ENCODE peak calls at places on chromosomes 5 and 9, in five cellular contexts. D is uterus; C is CD4-positive, alpha-beta T cell; P is tibial nerve; H is mammary epithelial cell. B is an unnamed sample. For H3K9me3, the result is how much of the 10 kb centered on the place peaks cover.

GRCh38 chr9:32681751-32682150 is 46.3 kb upstream of the TAF1L start:
- DNase-seq in C (no peak), P (no peak), H (no peak), D (no peak), B (no peak)

GRCh38 chr5:10452768-10453331 is 11.2 kb downstream of the ROPN1L start:
- DNase-seq in P (no peak), H (peak), D (peak), C (no peak), B (no peak)

GRCh38 chr9:127361561-127361960 is 35.4 kb upstream of the SLC2A8 start:
- DNase-seq in H (peak), D (no peak), P (no peak), C (no peak), B (no peak)

GRCh38 chr9:134537891-134538520 is 103.6 kb upstream of the COL5A1 start:
- DNase-seq in D (no peak), P (no peak), C (no peak), H (no peak), B (no peak)

GRCh38 chr9:114893622-114894021 is 36.8 kb downstream of the TNFSF8 start:
- DNase-seq in D (no peak), P (no peak), C (no peak), H (peak), B (no peak)

GRCh38 chr5:1782385-1783213 is 17.0 kb downstream of the MRPL36 start:
- DNase-seq in D (no peak), P (no peak), C (no peak), H (no peak), B (no peak)

GRCh38 chr5:149618581-149619248 is 37.4 kb downstream of the ARHGEF37 start:
- DNase-seq in P (no peak), C (no peak), D (no peak), H (peak), B (no peak)

GRCh38 chr5:9233712-9234111 is 312.2 kb downstream of the SEMA5A start:
- DNase-seq in C (no peak), P (no peak), H (no peak), D (no peak), B (no peak)

GRCh38 chr5:140112685-140113179 is 1.2 kb upstream of the PURA start:
- DNase-seq in D (peak), C (no peak), H (no peak), P (no peak), B (no peak)

GRCh38 chr9:131276891-131277672 is 772 bp upstream of the FAM78A start:
- DNase-seq in H (no peak), D (no peak), P (no peak), C (peak), B (no peak)

GRCh38 chr5:442335-443238 is at the start of gene EXOC3:
- DNase-seq in H (peak), C (peak), P (peak), D (peak), B (peak)

GRCh38 chr9:124621371-124622328 is 114.5 kb upstream of the NR5A1 start:
- DNase-seq in D (no peak), C (no peak), H (peak), P (no peak), B (no peak)

GRCh38 chr9:88106492-88106891 is 31.8 kb downstream of the SPATA31C2 start:
- DNase-seq in P (peak), D (peak), H (peak), C (no peak), B (no peak)

GRCh38 chr5:98770911-98771322 is 2.5 kb upstream of the RGMB start:
- DNase-seq in C (no peak), P (no peak), H (peak), D (no peak), B (no peak)

GRCh38 chr9:128689820-128690683 is 1.0 kb downstream of the SET start:
- DNase-seq in D (peak), H (peak), C (peak), P (no peak), B (no peak)

GRCh38 chr5:540215-541147 is 16.2 kb upstream of the SLC9A3 start:
- DNase-seq in H (no peak), P (no peak), C (no peak), D (no peak), B (no peak)

GRCh38 chr5:32329395-32329834 is 16.7 kb upstream of the MTMR12 start:
- DNase-seq in D (peak), P (peak), C (peak), H (peak), B (no peak)

GRCh38 chr9:88418715-88419540 is 30.7 kb downstream of the SPIN1 start:
- DNase-seq in P (no peak), H (peak), D (no peak), C (no peak), B (no peak)

GRCh38 chr9:103660830-103661229 is 433.3 kb upstream of the SMC2 start:
- DNase-seq in C (no peak), D (no peak), H (no peak), P (no peak), B (no peak)
- H3K9me3 ChIP-seq in C (under half), D (under half), H (under half), P (under half), B (under half)

DNA sequence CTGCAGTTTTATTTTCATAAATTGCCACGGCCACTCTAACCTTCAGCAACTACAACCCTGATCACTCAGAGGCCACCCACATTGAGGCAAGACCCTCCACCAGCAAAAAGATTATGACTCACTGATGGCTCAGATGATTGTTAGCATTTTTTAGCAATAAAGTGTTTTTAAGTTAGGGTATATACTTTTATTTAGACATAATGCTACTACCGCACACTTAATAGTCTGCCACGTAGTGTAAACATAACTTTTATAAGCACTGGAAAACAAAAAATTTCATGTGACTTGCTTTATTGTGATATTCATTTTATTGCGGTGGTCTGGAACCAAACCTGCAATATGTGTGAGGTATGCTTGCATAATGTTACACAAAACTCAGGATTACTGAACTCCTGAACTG is 257.9 kb downstream of the ZSWIM6 start:
- DNase-seq in P (no peak), H (no peak), C (no peak), D (no peak), B (no peak)
- H3K9me3 ChIP-seq in P (under half), H (under half), C (under half), D (under half), B (under half)

DNA sequence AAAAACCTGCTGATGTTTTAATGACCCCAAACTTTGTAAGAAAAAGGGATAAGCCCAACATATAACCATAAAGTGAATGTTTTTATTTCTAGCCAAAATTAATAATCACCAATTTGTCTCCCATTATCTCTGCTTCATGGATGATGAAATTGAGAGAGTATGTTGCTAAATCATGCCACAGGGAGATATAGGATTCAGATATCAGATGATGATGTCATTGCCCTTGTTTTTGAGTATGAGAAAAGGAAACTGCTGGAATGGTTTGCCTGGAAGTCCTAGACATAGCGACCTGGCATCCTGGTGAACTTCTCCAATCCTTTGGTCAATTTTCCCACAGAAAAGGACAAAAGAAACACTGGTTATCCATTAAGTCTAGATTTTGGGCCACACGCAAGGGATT is 424.1 kb downstream of the DMRT2 start:
- DNase-seq in H (no peak), C (no peak), P (no peak), D (no peak), B (no peak)
- H3K9me3 ChIP-seq in H (under half), C (under half), P (under half), D (under half), B (under half)

GRCh38 chr5:141241496-141241895 is 3.7 kb upstream of the PCDHB15 start:
- DNase-seq in H (no peak), C (no peak), D (no peak), P (no peak), B (no peak)
- H3K9me3 ChIP-seq in H (under half), C (half or more), D (under half), P (under half), B (under half)

GRCh38 chr9:10678790-10679189 is 66.0 kb upstream of the PTPRD start:
- DNase-seq in H (no peak), C (no peak), D (no peak), P (no peak), B (no peak)

GRCh38 chr9:10674586-10674985 is 61.8 kb upstream of the PTPRD start:
- DNase-seq in D (no peak), C (no peak), H (no peak), P (no peak), B (no peak)

DNA sequence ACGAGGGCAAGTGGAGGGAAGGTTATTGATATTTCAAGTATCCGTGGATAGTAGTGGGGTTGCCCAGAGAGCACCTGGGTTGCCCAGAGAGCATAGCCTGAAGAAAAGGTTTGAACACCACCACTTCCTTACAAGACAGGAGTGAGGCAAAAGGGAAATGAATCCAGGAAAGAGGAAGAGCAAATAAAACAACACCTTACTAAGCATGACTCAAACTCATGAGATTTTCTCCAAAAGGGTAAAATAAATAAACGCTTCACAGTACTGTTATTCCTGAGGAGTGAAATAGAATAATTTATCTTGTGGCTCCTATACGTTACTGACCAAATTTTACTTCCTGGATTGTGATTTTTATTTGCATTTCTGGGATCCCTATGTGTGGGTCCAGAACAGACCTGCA is 65.2 kb upstream of the PTPRD start:
- DNase-seq in C (no peak), H (no peak), D (no peak), P (no peak), B (no peak)
- H3K9me3 ChIP-seq in C (under half), H (under half), D (under half), P (under half), B (under half)

GRCh38 chr5:158484968-158485367 is 614.7 kb downstream of the EBF1 start:
- DNase-seq in C (no peak), D (no peak), P (peak), H (no peak), B (no peak)
- H3K9me3 ChIP-seq in C (under half), D (under half), P (under half), H (under half), B (under half)

DNA sequence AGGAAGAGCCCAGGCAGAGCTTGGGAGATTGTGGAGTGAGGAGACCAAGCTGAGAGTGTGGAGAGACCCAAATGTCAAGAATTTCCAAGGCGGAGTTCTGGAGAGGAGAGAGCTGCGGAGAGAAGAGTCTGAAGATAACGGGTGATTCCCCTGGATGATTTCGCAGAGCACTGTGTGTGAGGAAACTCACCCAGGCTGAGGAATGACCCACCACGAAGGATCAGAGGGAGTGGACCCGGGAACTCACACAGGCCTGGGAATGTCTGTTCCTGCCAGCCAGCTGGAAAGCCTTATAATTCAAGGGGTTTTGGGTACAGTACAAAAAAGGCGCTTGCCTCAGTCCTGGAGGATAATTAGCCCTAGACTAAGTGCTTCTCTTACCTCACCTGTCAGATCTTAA is 94.2 kb downstream of the WNK2 start:
- DNase-seq in D (no peak), H (no peak), C (no peak), P (no peak), B (no peak)
- H3K9me3 ChIP-seq in D (under half), H (under half), C (under half), P (under half), B (under half)